ENCODE peak calls at places on chromosomes 6 and 20, in five cellular contexts. E is lower leg skin; B is activated naive CD8-positive, alpha-beta T cell treated with anti-CD3 and anti-CD28 coated beads for 36 hours; O is fibroblast of mammary gland; M is iris pigment epithelial cell. J is an unnamed sample.

GRCh38 chr20:37519508-37520416 is 1.3 kb upstream of the NNAT start:
- DNase-seq in E (no peak), B (peak), O (no peak), M (peak), J (no peak)

GRCh38 chr6:155436981-155437749 is 18.5 kb downstream of the NOX3 start:
- DNase-seq in E (no peak), B (no peak), O (peak), M (peak), J (peak)

GRCh38 chr20:53984354-53984753 is 86.0 kb downstream of the BCAS1 start:
- DNase-seq in E (peak), B (no peak), O (peak), M (no peak), J (no peak)

GRCh38 chr6:12586696-12587095 is 129.9 kb upstream of the PHACTR1 start:
- DNase-seq in E (no peak), B (no peak), O (no peak), M (no peak), J (no peak)

GRCh38 chr6:160084198-160084776 is 37.3 kb upstream of the SLC22A1 start:
- DNase-seq in E (no peak), B (no peak), O (no peak), M (no peak), J (no peak)

GRCh38 chr20:59043698-59044097 is 1.1 kb upstream of the PRELID3B start:
- DNase-seq in E (no peak), B (peak), O (peak), M (no peak), J (no peak)

GRCh38 chr6:134636221-134636830 is 313.6 kb downstream of the ALDH8A1 start:
- DNase-seq in E (no peak), B (peak), O (no peak), M (no peak), J (no peak)

GRCh38 chr20:24770628-24771556 is 178.2 kb upstream of the CST7 start:
- DNase-seq in E (no peak), B (no peak), O (no peak), M (no peak), J (no peak)

GRCh38 chr6:168717491-168717890 is 276.5 kb downstream of the SMOC2 start:
- DNase-seq in E (peak), B (no peak), O (no peak), M (no peak), J (no peak)

GRCh38 chr6:47309326-47310130 is at the start of gene TNFRSF21:
- DNase-seq in E (peak), B (peak), O (peak), M (peak), J (peak)

GRCh38 chr20:19928379-19929360 is 88.5 kb upstream of the NAA20 start:
- DNase-seq in E (peak), B (no peak), O (no peak), M (no peak), J (no peak)

GRCh38 chr6:132812255-132812732 is 2.1 kb upstream of the RPS12 start:
- DNase-seq in E (no peak), B (no peak), O (peak), M (peak), J (peak)

GRCh38 chr6:56595490-56596122 is 47.1 kb downstream of the DST start:
- DNase-seq in E (no peak), B (peak), O (peak), M (peak), J (peak)

GRCh38 chr20:35284992-35285805 is 627 bp upstream of the EIF6 start:
- DNase-seq in E (no peak), B (no peak), O (no peak), M (no peak), J (no peak)

GRCh38 chr6:15246217-15247211 is 645 bp downstream of the JARID2 start:
- DNase-seq in E (no peak), B (peak), O (no peak), M (no peak), J (peak)

GRCh38 chr6:122677436-122677835 is 67.2 kb downstream of the PKIB start:
- DNase-seq in E (no peak), B (no peak), O (no peak), M (no peak), J (no peak)

GRCh38 chr6:111685506-111685905 is 79.8 kb upstream of the TRAF3IP2 start:
- DNase-seq in E (no peak), B (no peak), O (no peak), M (no peak), J (no peak)

GRCh38 chr20:40634891-40635290 is 54.1 kb downstream of the MAFB start:
- DNase-seq in E (peak), B (no peak), O (no peak), M (no peak), J (no peak)

GRCh38 chr6:26312096-26312463 is 52.9 kb upstream of the BTN3A2 start:
- DNase-seq in E (no peak), B (no peak), O (peak), M (peak), J (peak)

GRCh38 chr20:6665621-6666345 is 101.7 kb upstream of the BMP2 start:
- DNase-seq in E (no peak), B (no peak), O (no peak), M (peak), J (no peak)

GRCh38 chr20:51563597-51564332 is 21.2 kb upstream of the NFATC2 start:
- DNase-seq in E (peak), B (peak), O (peak), M (peak), J (peak)

GRCh38 chr6:46583711-46584110 is 68.9 kb downstream of the CYP39A1 start:
- DNase-seq in E (no peak), B (no peak), O (peak), M (peak), J (no peak)

GRCh38 chr20:52105045-52105572 is 86.5 kb downstream of the ZFP64 start:
- DNase-seq in E (peak), B (peak), O (peak), M (peak), J (peak)

GRCh38 chr6:90078513-90079289 is 184.4 kb downstream of the GJA10 start:
- DNase-seq in E (no peak), B (peak), O (peak), M (no peak), J (no peak)

GRCh38 chr6:113936093-113936934 is 34.6 kb downstream of the HDAC2 start:
- DNase-seq in E (no peak), B (no peak), O (peak), M (peak), J (peak)

GRCh38 chr20:1377984-1378742 is 14.7 kb downstream of the FKBP1A start:
- DNase-seq in E (no peak), B (no peak), O (peak), M (peak), J (no peak)

GRCh38 chr6:157790548-157791160 is 32.4 kb upstream of the SNX9 start:
- DNase-seq in E (no peak), B (no peak), O (peak), M (no peak), J (no peak)

GRCh38 chr6:158817298-158818007 is 1.7 kb downstream of the EZR start:
- DNase-seq in E (no peak), B (no peak), O (no peak), M (peak), J (no peak)

J was measured in fibroblast of pulmonary artery.